ENCODE peak calls at places on chromosome 16, in six cellular contexts. One of them, this sample, is unnamed.

GRCh38 chr16:56898847-56899246 is 33.1 kb upstream of the HERPUD1 start:
- DNase-seq in Panc1: no peak
- DNase-seq in tibial artery: no peak
- DNase-seq in colonic mucosa: no peak
- DNase-seq in CD4-positive, CD25-positive, alpha-beta regulatory T cell: no peak
- DNase-seq in stomach: no peak
- DNase-seq in this sample: no peak

GRCh38 chr16:10612649-10613179 is 32.3 kb upstream of the EMP2 start:
- DNase-seq in Panc1: no peak
- DNase-seq in tibial artery: no peak
- DNase-seq in colonic mucosa: no peak
- DNase-seq in CD4-positive, CD25-positive, alpha-beta regulatory T cell: no peak
- DNase-seq in stomach: no peak
- DNase-seq in this sample: no peak

GRCh38 chr16:20166531-20167235 is 93.0 kb upstream of the GPR139 start:
- DNase-seq in Panc1: no peak
- DNase-seq in tibial artery: no peak
- DNase-seq in colonic mucosa: no peak
- DNase-seq in CD4-positive, CD25-positive, alpha-beta regulatory T cell: no peak
- DNase-seq in stomach: no peak
- DNase-seq in this sample: no peak

GRCh38 chr16:565420-566330 is 1.1 kb upstream of the NHLRC4 start:
- DNase-seq in Panc1: no peak
- DNase-seq in tibial artery: no peak
- DNase-seq in colonic mucosa: no peak
- DNase-seq in CD4-positive, CD25-positive, alpha-beta regulatory T cell: no peak
- DNase-seq in stomach: no peak
- DNase-seq in this sample: no peak

GRCh38 chr16:67847064-67847861 is at the start of gene CENPT:
- DNase-seq in Panc1: no peak
- DNase-seq in tibial artery: no peak
- DNase-seq in colonic mucosa: peak; percentile 44
- DNase-seq in CD4-positive, CD25-positive, alpha-beta regulatory T cell: no peak
- DNase-seq in stomach: peak; percentile 72
- DNase-seq in this sample: no peak

GRCh38 chr16:1729026-1729425 is 23.0 kb downstream of the MAPK8IP3 start:
- DNase-seq in Panc1: no peak
- DNase-seq in tibial artery: no peak
- DNase-seq in colonic mucosa: no peak
- DNase-seq in CD4-positive, CD25-positive, alpha-beta regulatory T cell: no peak
- DNase-seq in stomach: no peak
- DNase-seq in this sample: no peak

GRCh38 chr16:3408561-3409197 is 7.7 kb downstream of the ZNF174 start:
- DNase-seq in Panc1: no peak
- DNase-seq in tibial artery: no peak
- DNase-seq in colonic mucosa: no peak
- DNase-seq in CD4-positive, CD25-positive, alpha-beta regulatory T cell: no peak
- DNase-seq in stomach: no peak
- DNase-seq in this sample: no peak

GRCh38 chr16:85334718-85335583 is 222.7 kb upstream of the CIBAR2 start:
- DNase-seq in Panc1: no peak
- DNase-seq in tibial artery: no peak
- DNase-seq in colonic mucosa: peak; percentile 92
- DNase-seq in CD4-positive, CD25-positive, alpha-beta regulatory T cell: peak; percentile 18
- DNase-seq in stomach: peak; percentile 91
- DNase-seq in this sample: no peak

GRCh38 chr16:4265676-4266075 is 7.1 kb downstream of the TFAP4 start:
- DNase-seq in Panc1: no peak
- DNase-seq in tibial artery: no peak
- DNase-seq in colonic mucosa: no peak
- DNase-seq in CD4-positive, CD25-positive, alpha-beta regulatory T cell: no peak
- DNase-seq in stomach: no peak
- DNase-seq in this sample: no peak

GRCh38 chr16:651844-652243 is 2.7 kb downstream of the WDR90 start:
- DNase-seq in Panc1: no peak
- DNase-seq in tibial artery: no peak
- DNase-seq in colonic mucosa: no peak
- DNase-seq in CD4-positive, CD25-positive, alpha-beta regulatory T cell: no peak
- DNase-seq in stomach: no peak
- DNase-seq in this sample: no peak

GRCh38 chr16:21150375-21151001 is at the start of gene DNAH3:
- DNase-seq in Panc1: no peak
- DNase-seq in tibial artery: no peak
- DNase-seq in colonic mucosa: no peak
- DNase-seq in CD4-positive, CD25-positive, alpha-beta regulatory T cell: no peak
- DNase-seq in stomach: no peak
- DNase-seq in this sample: no peak

GRCh38 chr16:4110680-4111079 is 5.6 kb downstream of the ADCY9 start:
- DNase-seq in Panc1: no peak
- DNase-seq in tibial artery: no peak
- DNase-seq in colonic mucosa: peak; percentile 88
- DNase-seq in CD4-positive, CD25-positive, alpha-beta regulatory T cell: no peak
- DNase-seq in stomach: peak; percentile 31
- DNase-seq in this sample: no peak

GRCh38 chr16:84031556-84031955 is 11.0 kb downstream of the SLC38A8 start:
- DNase-seq in Panc1: no peak
- DNase-seq in tibial artery: no peak
- DNase-seq in colonic mucosa: no peak
- DNase-seq in CD4-positive, CD25-positive, alpha-beta regulatory T cell: no peak
- DNase-seq in stomach: no peak
- DNase-seq in this sample: no peak

GRCh38 chr16:12137344-12138094 is 161.0 kb downstream of the SNX29 start:
- DNase-seq in Panc1: no peak
- DNase-seq in tibial artery: no peak
- DNase-seq in colonic mucosa: peak; percentile 24
- DNase-seq in CD4-positive, CD25-positive, alpha-beta regulatory T cell: no peak
- DNase-seq in stomach: no peak
- DNase-seq in this sample: no peak

DNA sequence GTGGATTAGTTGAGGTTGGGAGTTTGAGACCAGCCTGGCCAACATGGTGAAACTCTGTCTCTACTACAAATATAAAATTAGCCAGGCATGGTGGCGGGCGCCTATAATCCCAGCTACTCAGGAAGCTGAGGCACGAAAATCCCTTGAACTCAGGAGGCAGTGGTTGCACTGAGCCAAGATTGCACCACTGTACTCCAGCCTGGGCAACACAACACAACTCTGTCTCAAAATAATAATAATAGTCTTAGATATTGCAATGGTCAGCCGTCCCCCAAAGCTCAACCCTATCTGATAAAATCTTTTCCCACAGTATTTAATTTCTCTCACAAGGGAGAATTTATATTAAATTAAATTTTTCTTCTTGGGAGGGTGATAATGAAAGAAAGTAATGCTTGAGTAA is 169.6 kb downstream of the XYLT1 start:
- DNase-seq in Panc1: no peak
- DNase-seq in tibial artery: no peak
- DNase-seq in colonic mucosa: no peak
- DNase-seq in CD4-positive, CD25-positive, alpha-beta regulatory T cell: no peak
- DNase-seq in stomach: no peak
- DNase-seq in this sample: no peak
- H3K4me3 ChIP-seq in Panc1: no peak overlapping the region
- H3K4me3 ChIP-seq in tibial artery: no peak overlapping the region
- H3K4me3 ChIP-seq in colonic mucosa: no peak overlapping the region
- H3K4me3 ChIP-seq in CD4-positive, CD25-positive, alpha-beta regulatory T cell: no peak overlapping the region
- H3K4me3 ChIP-seq in stomach: no peak overlapping the region
- H3K4me3 ChIP-seq in this sample: no peak overlapping the region

DNA sequence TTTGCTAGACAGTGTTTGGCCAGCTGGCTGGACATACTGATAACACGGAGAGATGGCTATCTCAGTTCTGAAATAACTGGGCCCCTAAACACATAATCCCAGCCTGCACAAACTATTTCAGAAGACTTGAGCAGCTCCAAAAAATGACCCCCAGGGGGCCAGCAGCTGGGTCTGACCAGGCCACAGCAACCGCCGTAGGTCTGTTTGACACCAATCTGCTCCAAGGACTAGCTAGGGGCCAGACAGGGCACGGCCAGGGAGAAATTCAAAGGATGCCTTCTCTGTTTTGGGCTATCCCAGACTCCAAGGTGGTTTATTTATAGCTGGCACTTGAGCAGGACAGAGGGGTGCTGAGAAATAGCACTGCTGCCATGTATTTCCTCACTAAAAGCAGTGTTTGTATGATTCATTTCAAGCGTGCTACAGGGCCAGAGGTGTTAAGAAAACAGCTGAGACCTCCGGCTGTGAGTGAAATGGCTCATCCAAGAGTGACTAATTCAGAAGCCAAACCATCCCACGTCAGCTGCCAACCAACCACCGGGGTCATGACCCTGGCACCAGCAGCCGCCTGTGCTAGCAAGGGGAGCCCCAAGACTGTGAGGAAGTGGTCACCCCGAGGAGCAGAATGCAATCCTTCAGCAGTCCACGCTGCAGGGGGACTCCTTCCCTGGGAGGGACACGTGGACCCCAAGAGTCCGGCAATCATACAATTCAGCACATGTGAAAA is 5.7 kb downstream of the GGA2 start:
- DNase-seq in Panc1: peak; percentile 91
- DNase-seq in tibial artery: peak; percentile 82
- DNase-seq in colonic mucosa: peak; percentile 33
- DNase-seq in CD4-positive, CD25-positive, alpha-beta regulatory T cell: peak; percentile 32
- DNase-seq in stomach: peak; percentile 46
- DNase-seq in this sample: no peak
- H3K4me1 ChIP-seq in Panc1: peaks cover 52% of the 10 kb centered on the region
- H3K4me1 ChIP-seq in tibial artery: peaks cover 16% of the 10 kb centered on the region
- H3K4me1 ChIP-seq in colonic mucosa: peaks cover 10% of the 10 kb centered on the region
- H3K4me1 ChIP-seq in CD4-positive, CD25-positive, alpha-beta regulatory T cell: peaks cover 39% of the 10 kb centered on the region
- H3K4me1 ChIP-seq in stomach: peaks cover 96% of the 10 kb centered on the region
- H3K4me1 ChIP-seq in this sample: peaks cover 10% of the 10 kb centered on the region

GRCh38 chr16:58002411-58002790 is 1.2 kb downstream of the USB1 start:
- DNase-seq in Panc1: no peak
- DNase-seq in tibial artery: no peak
- DNase-seq in colonic mucosa: no peak
- DNase-seq in CD4-positive, CD25-positive, alpha-beta regulatory T cell: no peak
- DNase-seq in stomach: no peak
- DNase-seq in this sample: no peak
- H3K4me3 ChIP-seq in Panc1: no peak overlapping the region
- H3K4me3 ChIP-seq in tibial artery: no peak overlapping the region
- H3K4me3 ChIP-seq in colonic mucosa: no peak overlapping the region
- H3K4me3 ChIP-seq in CD4-positive, CD25-positive, alpha-beta regulatory T cell: no peak overlapping the region
- H3K4me3 ChIP-seq in stomach: no peak overlapping the region
- H3K4me3 ChIP-seq in this sample: no peak overlapping the region

GRCh38 chr16:89355036-89355435 is 135.3 kb downstream of the ANKRD11 start:
- DNase-seq in Panc1: no peak
- DNase-seq in tibial artery: no peak
- DNase-seq in colonic mucosa: no peak
- DNase-seq in CD4-positive, CD25-positive, alpha-beta regulatory T cell: no peak
- DNase-seq in stomach: no peak
- DNase-seq in this sample: no peak
- H3K4me1 ChIP-seq in Panc1: peaks cover 55% of the 10 kb centered on the region
- H3K4me1 ChIP-seq in tibial artery: peaks cover 13% of the 10 kb centered on the region
- H3K4me1 ChIP-seq in colonic mucosa: peaks cover 35% of the 10 kb centered on the region
- H3K4me1 ChIP-seq in CD4-positive, CD25-positive, alpha-beta regulatory T cell: peaks cover 91% of the 10 kb centered on the region
- H3K4me1 ChIP-seq in stomach: peaks cover 92% of the 10 kb centered on the region
- H3K4me1 ChIP-seq in this sample: peaks cover 9% of the 10 kb centered on the region

GRCh38 chr16:71356051-71356740 is 2.3 kb upstream of the CALB2 start:
- DNase-seq in Panc1: no peak
- DNase-seq in tibial artery: no peak
- DNase-seq in colonic mucosa: no peak
- DNase-seq in CD4-positive, CD25-positive, alpha-beta regulatory T cell: no peak
- DNase-seq in stomach: no peak
- DNase-seq in this sample: no peak

GRCh38 chr16:71360378-71360777 is 1.9 kb downstream of the CALB2 start:
- DNase-seq in Panc1: no peak
- DNase-seq in tibial artery: no peak
- DNase-seq in colonic mucosa: no peak
- DNase-seq in CD4-positive, CD25-positive, alpha-beta regulatory T cell: no peak
- DNase-seq in stomach: no peak
- DNase-seq in this sample: no peak

GRCh38 chr16:71359431-71359830 is 908 bp downstream of the CALB2 start:
- DNase-seq in Panc1: no peak
- DNase-seq in tibial artery: no peak
- DNase-seq in colonic mucosa: no peak
- DNase-seq in CD4-positive, CD25-positive, alpha-beta regulatory T cell: no peak
- DNase-seq in stomach: no peak
- DNase-seq in this sample: no peak

GRCh38 chr16:71358464-71359031 is at the start of gene CALB2:
- DNase-seq in Panc1: no peak
- DNase-seq in tibial artery: peak; percentile 69
- DNase-seq in colonic mucosa: peak; percentile 61
- DNase-seq in CD4-positive, CD25-positive, alpha-beta regulatory T cell: peak; percentile 56
- DNase-seq in stomach: peak; percentile 79
- DNase-seq in this sample: no peak

GRCh38 chr16:71357681-71358080 is 842 bp upstream of the CALB2 start:
- DNase-seq in Panc1: no peak
- DNase-seq in tibial artery: no peak
- DNase-seq in colonic mucosa: no peak
- DNase-seq in CD4-positive, CD25-positive, alpha-beta regulatory T cell: no peak
- DNase-seq in stomach: no peak
- DNase-seq in this sample: no peak
- H3K4me3 ChIP-seq in Panc1: no peak overlapping the region
- H3K4me3 ChIP-seq in tibial artery: no peak overlapping the region
- H3K4me3 ChIP-seq in colonic mucosa: no peak overlapping the region
- H3K4me3 ChIP-seq in CD4-positive, CD25-positive, alpha-beta regulatory T cell: no peak overlapping the region
- H3K4me3 ChIP-seq in stomach: no peak overlapping the region
- H3K4me3 ChIP-seq in this sample: no peak overlapping the region

GRCh38 chr16:30901201-30902069 is 5.0 kb downstream of the CTF1 start:
- DNase-seq in Panc1: no peak
- DNase-seq in tibial artery: no peak
- DNase-seq in colonic mucosa: no peak
- DNase-seq in CD4-positive, CD25-positive, alpha-beta regulatory T cell: peak; percentile 20
- DNase-seq in stomach: no peak
- DNase-seq in this sample: no peak

GRCh38 chr16:30903002-30903401 is 6.6 kb downstream of the CTF1 start:
- DNase-seq in Panc1: no peak
- DNase-seq in tibial artery: no peak
- DNase-seq in colonic mucosa: no peak
- DNase-seq in CD4-positive, CD25-positive, alpha-beta regulatory T cell: no peak
- DNase-seq in stomach: no peak
- DNase-seq in this sample: no peak

GRCh38 chr16:30900588-30900987 is 4.2 kb downstream of the CTF1 start:
- DNase-seq in Panc1: no peak
- DNase-seq in tibial artery: no peak
- DNase-seq in colonic mucosa: no peak
- DNase-seq in CD4-positive, CD25-positive, alpha-beta regulatory T cell: no peak
- DNase-seq in stomach: no peak
- DNase-seq in this sample: no peak

GRCh38 chr16:30903596-30903995 is 7.2 kb downstream of the CTF1 start:
- DNase-seq in Panc1: no peak
- DNase-seq in tibial artery: peak; percentile 67
- DNase-seq in colonic mucosa: no peak
- DNase-seq in CD4-positive, CD25-positive, alpha-beta regulatory T cell: no peak
- DNase-seq in stomach: no peak
- DNase-seq in this sample: no peak

GRCh38 chr16:30902070-30902972 is 5.9 kb downstream of the CTF1 start:
- DNase-seq in Panc1: no peak
- DNase-seq in tibial artery: peak; percentile 80
- DNase-seq in colonic mucosa: peak; percentile 67
- DNase-seq in CD4-positive, CD25-positive, alpha-beta regulatory T cell: peak; percentile 64
- DNase-seq in stomach: peak; percentile 77
- DNase-seq in this sample: no peak
- H3K4me1 ChIP-seq in Panc1: peaks cover 3% of the 10 kb centered on the region
- H3K4me1 ChIP-seq in tibial artery: peaks cover 9% of the 10 kb centered on the region
- H3K4me1 ChIP-seq in colonic mucosa: peaks cover under 1% of the 10 kb centered on the region
- H3K4me1 ChIP-seq in CD4-positive, CD25-positive, alpha-beta regulatory T cell: peaks cover 25% of the 10 kb centered on the region
- H3K4me1 ChIP-seq in stomach: peaks cover 48% of the 10 kb centered on the region
- H3K4me1 ChIP-seq in this sample: peaks cover 4% of the 10 kb centered on the region

GRCh38 chr16:5450435-5451104 is 353.0 kb upstream of the EEF2KMT start:
- DNase-seq in Panc1: no peak
- DNase-seq in tibial artery: no peak
- DNase-seq in colonic mucosa: no peak
- DNase-seq in CD4-positive, CD25-positive, alpha-beta regulatory T cell: no peak
- DNase-seq in stomach: no peak
- DNase-seq in this sample: peak; percentile 33
- H3K4me3 ChIP-seq in Panc1: no peak overlapping the region
- H3K4me3 ChIP-seq in tibial artery: no peak overlapping the region
- H3K4me3 ChIP-seq in colonic mucosa: no peak overlapping the region
- H3K4me3 ChIP-seq in CD4-positive, CD25-positive, alpha-beta regulatory T cell: no peak overlapping the region
- H3K4me3 ChIP-seq in stomach: no peak overlapping the region
- H3K4me3 ChIP-seq in this sample: no peak overlapping the region

This sample was measured in iPS DF 6.9.